ENCODE peak calls at places on chromosomes 12 and 14, in six cellular contexts. Q is aorta, X is ovary, P is fibroblast of the aortic adventitia, T is lung, H is epithelial cell of proximal tubule. A is an unnamed sample.

GRCh38 chr14:54902143-54902520 is 494 bp downstream of the GCH1 start:
- DNase-seq in Q (peak), X (peak), P (peak), T (peak), H (no peak), A (no peak)

GRCh38 chr12:106417926-106418910 is 60.7 kb downstream of the POLR3B start:
- DNase-seq in Q (no peak), X (no peak), P (peak), T (no peak), H (peak), A (no peak)

GRCh38 chr12:9649532-9649940 is 20.0 kb upstream of the CLEC2D start:
- DNase-seq in Q (no peak), X (no peak), P (no peak), T (no peak), H (no peak), A (no peak)

GRCh38 chr12:48765753-48766162 is 23.1 kb downstream of the ADCY6 start:
- DNase-seq in Q (peak), X (peak), P (no peak), T (no peak), H (no peak), A (no peak)

GRCh38 chr14:51094282-51094821 is 553 bp downstream of the TRIM9 start:
- DNase-seq in Q (peak), X (peak), P (no peak), T (no peak), H (no peak), A (no peak)

GRCh38 chr14:56087824-56088571 is 30.2 kb upstream of the PELI2 start:
- DNase-seq in Q (no peak), X (no peak), P (no peak), T (no peak), H (no peak), A (no peak)

GRCh38 chr14:90726656-90727055 is 89.6 kb downstream of the TTC7B start:
- DNase-seq in Q (no peak), X (no peak), P (peak), T (peak), H (peak), A (no peak)

GRCh38 chr12:88207921-88208640 is 66.0 kb downstream of the TMTC3 start:
- DNase-seq in Q (no peak), X (no peak), P (peak), T (peak), H (no peak), A (no peak)

GRCh38 chr12:108241961-108242360 is 97.2 kb downstream of the CMKLR1 start:
- DNase-seq in Q (no peak), X (no peak), P (no peak), T (no peak), H (no peak), A (no peak)

GRCh38 chr14:45678163-45678562 is 425.2 kb upstream of the MIS18BP1 start:
- DNase-seq in Q (no peak), X (no peak), P (no peak), T (no peak), H (no peak), A (no peak)

GRCh38 chr12:52837341-52837741 is 3.2 kb upstream of the KRT79 start:
- DNase-seq in Q (peak), X (no peak), P (peak), T (no peak), H (no peak), A (peak)

GRCh38 chr12:124883263-124883876 is 19.7 kb upstream of the SCARB1 start:
- DNase-seq in Q (no peak), X (no peak), P (no peak), T (no peak), H (no peak), A (no peak)

DNA sequence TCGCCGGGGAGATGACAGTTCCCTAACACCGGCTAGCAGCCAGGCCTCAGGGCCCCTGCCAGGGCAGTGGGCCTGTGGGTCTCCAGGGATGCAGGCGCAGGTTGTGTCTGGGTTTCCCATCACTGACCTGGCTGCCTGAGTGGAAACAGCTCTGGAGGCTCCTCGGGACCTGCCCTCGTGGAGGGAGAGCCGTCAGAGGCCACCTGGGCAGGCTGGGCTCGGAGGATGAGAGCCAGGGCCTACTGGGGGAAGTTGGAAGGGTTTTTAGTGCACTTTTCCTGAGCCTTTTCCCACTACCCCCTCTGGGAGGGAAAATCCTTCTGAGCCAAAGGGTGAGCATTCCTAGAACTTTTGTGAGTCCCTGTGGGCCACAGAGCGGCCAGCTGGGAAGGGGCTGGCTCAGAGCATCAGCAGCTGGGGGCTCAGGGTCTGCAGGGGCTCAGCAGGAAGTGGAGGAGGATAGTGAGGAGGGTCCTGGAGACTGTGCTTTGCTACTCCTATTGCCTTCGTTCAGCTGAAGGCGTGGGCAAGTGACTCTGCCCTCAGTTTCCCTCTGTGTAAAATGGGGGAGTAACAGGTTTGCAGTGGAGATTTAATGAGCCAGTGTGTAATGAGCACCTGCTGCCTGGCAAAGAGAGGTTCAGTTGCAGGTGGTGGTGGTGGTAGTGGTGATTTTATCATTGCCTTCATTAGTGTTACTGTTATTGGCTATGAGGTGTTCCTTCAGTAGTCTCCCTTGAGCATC is 1.8 kb downstream of the SH2B3 start:
- DNase-seq in Q (no peak), X (no peak), P (no peak), T (no peak), H (no peak), A (no peak)
- H3K4me3 ChIP-seq in Q (no peak), X (peak), P (peak), T (peak), H (peak), A (peak)

GRCh38 chr14:76902591-76902990 is 76.4 kb downstream of the LRRC74A start:
- DNase-seq in Q (no peak), X (no peak), P (no peak), T (no peak), H (no peak), A (no peak)

GRCh38 chr14:76908834-76909233 is 82.6 kb downstream of the LRRC74A start:
- DNase-seq in Q (no peak), X (no peak), P (no peak), T (no peak), H (no peak), A (no peak)

GRCh38 chr14:76901171-76902055 is 75.2 kb downstream of the LRRC74A start:
- DNase-seq in Q (no peak), X (no peak), P (peak), T (no peak), H (no peak), A (no peak)

GRCh38 chr14:76904100-76904739 is 78.0 kb downstream of the LRRC74A start:
- DNase-seq in Q (peak), X (peak), P (peak), T (no peak), H (no peak), A (no peak)

DNA sequence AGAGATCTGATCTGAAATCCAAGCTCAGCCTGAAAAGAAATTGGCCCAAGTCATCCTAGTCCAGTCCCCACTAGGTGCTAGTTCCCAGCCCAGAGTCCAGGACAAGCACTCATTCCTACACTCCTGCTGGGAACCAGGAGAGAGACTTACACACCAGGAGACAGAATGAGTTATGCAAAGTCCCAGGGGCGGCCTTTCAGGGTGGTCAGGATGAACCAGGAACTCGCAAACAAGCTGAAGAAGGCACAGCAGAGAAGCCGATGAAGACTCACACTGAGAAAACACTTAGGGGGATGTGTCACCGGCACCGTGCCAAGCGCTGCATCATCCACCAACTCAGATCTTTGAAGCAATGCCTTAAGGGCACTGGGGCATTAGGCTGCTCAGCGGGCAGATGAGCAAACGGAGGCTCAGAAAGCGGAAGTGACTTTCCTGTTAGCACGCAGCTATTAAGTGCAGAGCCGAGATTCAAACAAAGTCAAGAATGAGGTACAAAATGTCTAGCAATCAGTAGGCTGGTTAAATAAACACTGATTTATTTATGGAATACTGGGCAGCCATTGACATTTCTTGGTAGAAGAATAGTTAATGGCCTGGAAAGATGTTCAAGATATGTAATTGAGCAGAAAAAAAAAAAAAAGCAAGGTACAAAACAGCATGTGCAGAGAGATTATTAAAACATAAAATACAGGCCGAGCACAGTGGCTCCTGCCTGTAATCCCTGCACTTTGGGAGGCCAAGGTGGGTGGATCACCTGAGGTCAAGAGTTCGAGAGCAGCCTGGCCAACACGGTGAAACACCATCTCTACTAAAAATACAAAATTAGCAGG is 78.7 kb downstream of the LRRC74A start:
- DNase-seq in Q (peak), X (no peak), P (peak), T (peak), H (peak), A (peak)
- H3K4me3 ChIP-seq in Q (no peak), X (no peak), P (no peak), T (no peak), H (no peak), A (no peak)

GRCh38 chr14:36660736-36661505 is 739 bp upstream of the PAX9 start:
- DNase-seq in Q (peak), X (no peak), P (no peak), T (no peak), H (no peak), A (no peak)
- H3K4me3 ChIP-seq in Q (peak), X (no peak), P (no peak), T (no peak), H (peak), A (peak)

GRCh38 chr12:14962180-14962579 is 779 bp upstream of the ARHGDIB start:
- DNase-seq in Q (no peak), X (no peak), P (no peak), T (no peak), H (no peak), A (no peak)
- H3K4me3 ChIP-seq in Q (no peak), X (peak), P (no peak), T (no peak), H (no peak), A (no peak)

GRCh38 chr14:74348735-74349463 is 628 bp downstream of the VRTN start:
- DNase-seq in Q (no peak), X (no peak), P (no peak), T (no peak), H (no peak), A (no peak)
- H3K4me3 ChIP-seq in Q (no peak), X (no peak), P (no peak), T (no peak), H (no peak), A (no peak)

A was measured in keratinocyte.